ENCODE peak calls at places on chromosome 9, in four cellular contexts. F is WTC11, L is A549, W is K562. N is an unnamed sample.

GRCh38 chr9:122348791-122349190 is 22.0 kb upstream of the PTGS1 start:
- DNase-seq in L (no peak), W (no peak), F (no peak), N (peak; percentile 75)

GRCh38 chr9:82271099-82271498 is 282.5 kb downstream of the SPATA31D1 start:
- DNase-seq in L (no peak), W (no peak), F (no peak), N (no peak)

GRCh38 chr9:114012126-114012525 is 66.0 kb downstream of the AMBP start:
- DNase-seq in L (no peak), F (no peak), W (no peak), N (no peak)

GRCh38 chr9:120583958-120584369 is 4.0 kb upstream of the CDK5RAP2 start:
- DNase-seq in L (peak; percentile 71), W (peak; percentile 63), F (no peak), N (peak; percentile 85)

GRCh38 chr9:98442541-98442940 is 187.1 kb upstream of the TBC1D2 start:
- DNase-seq in L (no peak), W (no peak), F (no peak), N (no peak)

GRCh38 chr9:79266986-79267385 is 304.8 kb upstream of the TLE4 start:
- DNase-seq in L (no peak), W (no peak), F (no peak), N (no peak)

GRCh38 chr9:114825126-114825525 is 19.3 kb upstream of the TNFSF15 start:
- DNase-seq in F (no peak), L (no peak), W (no peak), N (no peak)

GRCh38 chr9:2085719-2086515 is 70.8 kb downstream of the SMARCA2 start:
- DNase-seq in L (no peak), F (no peak), W (no peak), N (no peak)

GRCh38 chr9:90165281-90165680 is 477.3 kb downstream of the DIRAS2 start:
- DNase-seq in L (no peak), F (no peak), W (no peak), N (no peak)

GRCh38 chr9:95503369-95503768 is 13.4 kb downstream of the PTCH1 start:
- DNase-seq in L (no peak), W (no peak), F (no peak), N (no peak)

GRCh38 chr9:123358181-123358894 is 2.3 kb downstream of the CRB2 start:
- DNase-seq in L (no peak), W (no peak), F (no peak), N (no peak)

GRCh38 chr9:68595868-68596267 is 55.2 kb upstream of the TMEM252 start:
- DNase-seq in F (no peak), W (no peak), L (no peak), N (no peak)

GRCh38 chr9:112174965-112175795 is at the start of gene SUSD1:
- DNase-seq in L (peak; percentile 35), F (peak; percentile 37), W (peak; percentile 89), N (peak; percentile 31)

GRCh38 chr9:28234899-28235277 is 661.6 kb upstream of the C9orf72 start:
- DNase-seq in W (no peak), L (no peak), F (no peak), N (no peak)

GRCh38 chr9:37776328-37776727 is 8.5 kb downstream of the EXOSC3 start:
- DNase-seq in F (no peak), W (no peak), L (no peak), N (no peak)

GRCh38 chr9:92384373-92384772 is 20.0 kb downstream of the OGN start:
- DNase-seq in W (no peak), L (no peak), F (no peak), N (no peak)

GRCh38 chr9:4430492-4431261 is 59.6 kb upstream of the SLC1A1 start:
- DNase-seq in F (no peak), L (no peak), W (no peak), N (no peak)

GRCh38 chr9:90891656-90892055 is 90.0 kb downstream of the SYK start:
- DNase-seq in F (no peak), W (no peak), L (no peak), N (no peak)

GRCh38 chr9:72585737-72586136 is 64.3 kb downstream of the TMC1 start:
- DNase-seq in F (no peak), L (peak; percentile 69), W (no peak), N (no peak)

GRCh38 chr9:93567271-93567959 is 9.0 kb upstream of the PHF2 start:
- DNase-seq in L (no peak), W (no peak), F (no peak), N (no peak)

GRCh38 chr9:136789523-136789937 is 1.6 kb upstream of the TMEM141 start:
- DNase-seq in F (no peak), L (peak; percentile 41), W (no peak), N (peak; percentile 89)

GRCh38 chr9:26369096-26369495 is 523.5 kb downstream of the CAAP1 start:
- DNase-seq in W (no peak), F (no peak), L (no peak), N (no peak)

GRCh38 chr9:93299418-93300174 is 115.7 kb downstream of the WNK2 start:
- DNase-seq in F (no peak), L (no peak), W (peak; percentile 15), N (peak; percentile 93)

GRCh38 chr9:34446468-34446891 is 11.9 kb downstream of the FAM219A start:
- DNase-seq in L (no peak), F (no peak), W (no peak), N (no peak)
- TF ChIP-seq NR3C1 in L (no peak), F (no peak), W (no peak), N (no peak)

GRCh38 chr9:22308177-22308576 is 138.4 kb upstream of the DMRTA1 start:
- DNase-seq in F (no peak), W (no peak), L (peak; percentile 42), N (no peak)

DNA sequence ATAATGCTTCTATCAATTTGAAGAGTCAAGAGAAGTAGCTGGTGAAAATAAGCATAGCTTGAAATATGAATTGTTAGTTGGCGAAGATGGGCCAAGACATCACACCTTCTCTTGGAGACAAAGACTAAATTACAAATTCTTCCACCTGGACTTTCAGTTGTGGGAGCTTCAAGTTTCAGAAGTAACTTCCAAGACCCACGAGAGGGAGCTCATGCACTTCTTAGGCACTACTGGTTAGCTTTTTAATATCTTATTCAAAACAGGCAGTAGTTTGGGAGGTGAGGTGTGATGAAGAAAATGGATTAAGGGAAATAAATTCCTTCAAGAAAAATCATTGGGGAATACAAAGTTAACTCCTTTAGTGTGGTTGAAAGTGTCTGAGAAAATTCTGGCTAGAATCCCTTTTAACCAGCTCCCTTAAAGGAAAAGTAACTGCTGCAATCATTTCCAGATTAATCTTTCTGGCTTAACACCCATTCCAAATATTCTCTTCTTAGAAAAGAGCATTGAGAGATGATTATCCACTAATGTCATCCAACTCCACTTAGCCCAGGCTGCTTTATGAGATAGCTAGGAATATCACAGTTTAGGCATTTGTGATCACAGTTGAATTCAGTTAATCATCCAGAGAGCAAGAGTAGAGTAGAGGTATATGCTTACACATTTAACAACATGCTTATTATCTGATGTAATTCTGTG is 139.5 kb upstream of the DMRTA1 start:
- DNase-seq in W (no peak), L (peak; percentile 84), F (peak; percentile 13), N (peak; percentile 43)
- TF ChIP-seq USF2 in W (no peak), L (no peak), F (no peak), N (no peak)

DNA sequence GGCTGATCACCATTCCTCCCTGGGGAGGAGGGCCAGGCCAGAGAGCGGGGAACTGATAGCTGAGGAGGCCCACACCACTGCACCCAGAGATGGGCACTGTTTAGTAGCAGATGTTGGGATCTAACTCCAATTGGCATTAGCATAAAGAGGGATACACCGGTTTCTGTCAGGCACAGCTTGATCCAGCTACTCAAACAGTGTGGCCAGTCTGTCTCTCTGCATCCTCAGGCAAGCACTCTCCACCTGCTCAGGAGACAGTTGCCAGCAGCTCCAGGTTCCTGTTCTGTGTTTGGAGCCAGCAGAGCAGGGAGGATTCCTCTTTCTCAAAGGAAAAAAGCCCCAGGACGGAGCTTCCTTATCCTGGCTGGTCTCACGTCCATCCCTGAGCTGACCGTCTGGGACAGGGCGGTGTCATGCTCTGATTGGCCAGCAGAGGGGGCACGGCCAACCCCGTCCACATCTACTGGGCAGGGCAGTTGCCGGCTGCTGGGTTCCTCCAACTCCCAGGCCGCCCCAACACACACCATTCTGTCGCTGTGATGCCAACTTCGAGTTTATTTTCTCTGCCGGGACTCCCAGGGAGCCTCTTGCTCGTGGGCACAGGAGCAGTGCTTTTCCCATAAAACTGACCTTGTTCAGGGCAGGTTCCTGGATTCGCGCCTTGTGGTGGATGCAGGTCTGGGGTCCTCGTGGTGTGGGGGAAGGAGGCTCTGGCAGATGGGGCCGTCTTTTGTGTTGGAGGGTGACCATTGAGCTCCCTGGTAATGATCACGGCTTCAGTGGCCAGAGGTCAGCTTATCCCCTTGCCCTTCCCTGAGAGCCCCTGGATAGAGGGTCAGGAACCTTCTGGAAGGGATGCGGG is 47.9 kb downstream of the COL5A1 start:
- DNase-seq in W (peak; percentile 82), L (peak; percentile 59), F (peak; percentile 84), N (peak; percentile 10)
- TF ChIP-seq NR3C1 in W (no peak), L (no peak), F (no peak), N (no peak)

GRCh38 chr9:129101279-129101678 is 9.3 kb downstream of the CRAT start:
- DNase-seq in W (no peak), F (no peak), L (no peak), N (no peak)

GRCh38 chr9:129100383-129101169 is 10.0 kb downstream of the CRAT start:
- DNase-seq in L (no peak), F (peak; percentile 41), W (no peak), N (no peak)

GRCh38 chr9:129102791-129103594 is 7.6 kb downstream of the CRAT start:
- DNase-seq in L (peak; percentile 76), F (peak; percentile 77), W (peak; percentile 65), N (peak; percentile 61)

GRCh38 chr9:129103595-129103965 is 7.0 kb downstream of the CRAT start:
- DNase-seq in W (no peak), L (no peak), F (no peak), N (no peak)

DNA sequence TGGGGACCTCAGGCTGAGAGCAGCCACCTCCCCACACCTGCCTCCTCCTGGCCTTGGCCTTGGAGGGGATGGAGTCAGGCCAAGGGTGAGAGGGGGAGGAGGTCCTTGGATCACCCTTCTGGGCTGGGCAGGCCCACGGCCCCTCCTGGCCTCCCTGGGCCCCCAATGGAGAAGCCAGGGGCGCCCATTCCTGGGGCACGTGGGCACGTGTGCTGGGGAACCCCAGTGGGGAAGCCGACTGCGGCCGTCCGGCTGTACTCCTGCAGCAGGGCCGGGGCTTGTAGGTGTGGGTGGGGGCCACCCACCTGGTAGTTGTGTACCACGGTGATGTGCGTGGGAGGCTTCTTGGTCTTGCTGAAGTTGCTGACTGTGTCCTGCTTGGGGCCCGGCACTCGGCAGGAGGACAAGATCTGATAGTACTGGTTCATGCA is 8.5 kb downstream of the CRAT start:
- DNase-seq in W (peak; percentile 81), F (no peak), L (no peak), N (no peak)
- TF ChIP-seq USF2 in W (no peak), F (no peak), L (no peak), N (no peak)

DNA sequence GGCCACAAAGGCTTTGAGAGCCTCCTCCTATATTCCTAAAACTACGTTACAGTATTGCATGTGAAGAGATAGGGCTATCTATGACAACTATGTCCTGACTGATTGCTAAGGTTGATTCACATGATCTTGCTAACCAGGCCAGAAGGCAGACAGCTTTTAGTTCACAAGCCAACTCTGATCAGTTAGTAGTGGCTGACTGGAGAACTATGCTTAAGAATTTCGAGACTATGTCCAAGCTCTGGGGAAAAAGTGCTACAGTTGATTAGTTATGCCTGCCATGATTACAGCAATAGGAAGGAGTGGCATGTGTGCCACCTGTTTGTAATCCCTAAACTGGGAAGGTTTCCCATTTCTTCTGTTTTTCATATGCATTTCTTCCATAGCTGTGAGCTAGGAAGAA is 223.4 kb downstream of the DOCK8 start:
- DNase-seq in L (no peak), W (no peak), F (no peak), N (no peak)
- TF ChIP-seq NR3C1 in L (no peak), W (no peak), F (no peak), N (no peak)

N was measured in HepG2.